ENCODE peak calls at places on chromosomes 3 and 15, in nine cellular contexts. H is OCI-LY7, V is fibroblast of lung, W is neural progenitor cell, I is hepatocyte, Q is astrocyte, U is mammary epithelial cell, X is MM.1S, M is GM23338. Z is an unnamed sample.

GRCh38 chr3:2652416-2652815 is 457.8 kb downstream of the IL5RA start:
- DNase-seq in H (no peak), V (no peak), W (peak; percentile 63), I (no peak), Q (no peak), U (no peak), X (no peak), M (peak; percentile 65), Z (no peak)

GRCh38 chr3:146747928-146748327 is 142.8 kb upstream of the PLSCR5 start:
- DNase-seq in H (no peak), V (peak; percentile 49), W (no peak), I (peak; percentile 6), Q (peak; percentile 16), U (peak; percentile 12), X (no peak), M (peak; percentile 21), Z (no peak)

GRCh38 chr3:185656321-185656840 is 70.3 kb downstream of the SENP2 start:
- DNase-seq in H (no peak), V (peak; percentile 99), W (no peak), I (peak; percentile 65), Q (peak; percentile 98), U (peak; percentile 95), X (no peak), M (no peak), Z (no peak)

GRCh38 chr3:123805504-123805903 is 78.6 kb downstream of the MYLK start:
- DNase-seq in H (no peak), V (no peak), W (no peak), I (no peak), Q (no peak), U (no peak), X (no peak), M (no peak), Z (peak; percentile 43)

GRCh38 chr3:172717493-172718088 is 6.7 kb upstream of the NCEH1 start:
- DNase-seq in H (peak; percentile 16), V (no peak), W (no peak), I (no peak), Q (no peak), U (no peak), X (peak; percentile 35), M (no peak), Z (peak; percentile 69)

GRCh38 chr15:100730655-100731240 is 128.4 kb downstream of the ASB7 start:
- DNase-seq in H (no peak), V (no peak), W (no peak), I (no peak), Q (no peak), U (no peak), X (no peak), M (no peak), Z (no peak)

GRCh38 chr3:42061711-42062408 is 29.3 kb upstream of the TRAK1 start:
- DNase-seq in H (no peak), V (peak; percentile 90), W (no peak), I (peak; percentile 33), Q (peak; percentile 91), U (peak; percentile 83), X (no peak), M (peak; percentile 74), Z (peak; percentile 75)

GRCh38 chr3:32868719-32869512 is 51.1 kb downstream of the TRIM71 start:
- DNase-seq in H (no peak), V (no peak), W (no peak), I (no peak), Q (no peak), U (no peak), X (no peak), M (peak; percentile 59), Z (no peak)

GRCh38 chr3:24704496-24704895 is 209.8 kb upstream of the THRB start:
- DNase-seq in H (no peak), V (peak; percentile 64), W (no peak), I (no peak), Q (peak; percentile 56), U (peak; percentile 84), X (no peak), M (no peak), Z (no peak)

DNA sequence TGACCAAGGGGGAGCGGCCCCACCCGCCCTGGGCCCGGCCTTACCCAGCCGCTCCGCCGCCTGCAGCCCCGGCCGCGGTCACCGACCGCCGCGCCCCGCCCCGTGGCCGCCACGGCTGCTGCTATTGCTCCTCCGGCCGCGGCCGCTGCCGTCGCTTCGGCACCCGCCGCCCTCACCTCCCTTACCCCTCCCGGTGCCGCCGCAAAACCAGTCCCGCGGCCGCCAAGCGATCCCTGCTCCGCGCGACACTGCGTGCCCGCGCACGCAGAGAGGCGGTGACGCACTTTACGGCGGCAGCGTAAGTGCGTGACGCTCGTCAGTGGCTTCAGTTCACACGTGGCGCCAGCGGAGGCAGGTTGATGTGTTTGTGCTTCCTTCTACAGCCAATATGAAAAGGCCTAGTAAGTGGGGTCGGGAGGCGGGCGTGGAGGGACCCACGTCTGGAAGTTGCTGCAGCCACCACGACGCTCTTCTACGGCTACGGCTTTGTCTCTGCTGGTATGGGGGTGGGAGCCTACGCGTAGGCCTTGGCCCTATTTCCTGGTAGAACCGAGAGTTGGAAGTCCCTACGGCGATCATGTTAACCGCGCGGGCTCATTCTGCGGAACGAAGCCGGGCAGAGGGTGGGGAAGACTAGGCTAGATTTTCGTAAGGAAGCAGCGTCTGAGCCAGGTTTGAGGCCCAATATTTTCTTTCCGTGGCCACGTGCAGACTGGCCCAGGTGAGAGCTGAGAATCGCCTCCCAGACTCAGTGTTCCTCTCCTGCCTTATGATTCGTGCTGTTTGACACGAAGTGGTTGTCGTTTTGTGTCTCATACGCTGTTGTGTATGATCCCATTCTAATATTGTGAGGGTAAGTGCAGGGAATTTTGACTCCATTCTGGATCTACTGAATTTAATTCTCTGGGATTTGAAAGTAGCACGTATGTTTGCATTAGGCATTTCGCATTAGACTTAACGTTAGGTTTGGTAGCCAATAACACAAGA is at the start of the genes GNL3 and PBRM1:
- DNase-seq in H (peak; percentile 98), V (peak; percentile 96), W (peak; percentile 98), I (peak; percentile 97), Q (peak; percentile 93), U (peak; percentile 95), X (peak; percentile 97), M (peak; percentile 96), Z (peak; percentile 97)
- H3K4me3 ChIP-seq in H (peak within 1 kb of the TSS; percentile 94), V (peak within 1 kb of the TSS; percentile 90), W (peak within 1 kb of the TSS; percentile 90), I (peak within 1 kb of the TSS; percentile 86), Q (peak within 1 kb of the TSS; percentile 100), U (peak within 1 kb of the TSS; percentile 89), X (peak within 1 kb of the TSS; percentile 96), M (peak within 1 kb of the TSS; percentile 99), Z (peak within 1 kb of the TSS; percentile 88)

GRCh38 chr3:160564949-160565441 is 376 bp downstream of the KPNA4 start:
- DNase-seq in H (peak; percentile 74), V (peak; percentile 67), W (peak; percentile 86), I (peak; percentile 88), Q (peak; percentile 39), U (peak; percentile 66), X (peak; percentile 75), M (peak; percentile 68), Z (peak; percentile 83)

GRCh38 chr3:160566499-160566898 is 1.1 kb upstream of the KPNA4 start:
- DNase-seq in H (no peak), V (no peak), W (no peak), I (no peak), Q (no peak), U (no peak), X (no peak), M (no peak), Z (no peak)

GRCh38 chr3:160562952-160563351 is 2.4 kb downstream of the KPNA4 start:
- DNase-seq in H (no peak), V (no peak), W (no peak), I (no peak), Q (no peak), U (no peak), X (no peak), M (no peak), Z (no peak)

GRCh38 chr3:160565442-160566403 is at the start of gene KPNA4:
- DNase-seq in H (peak; percentile 97), V (peak; percentile 96), W (peak; percentile 99), I (peak; percentile 99), Q (peak; percentile 99), U (peak; percentile 97), X (peak; percentile 99), M (peak; percentile 98), Z (peak; percentile 99)

GRCh38 chr3:160564205-160564922 is 1.0 kb downstream of the KPNA4 start:
- DNase-seq in H (peak; percentile 30), V (peak; percentile 9), W (peak; percentile 41), I (peak; percentile 39), Q (no peak), U (no peak), X (peak; percentile 9), M (peak; percentile 48), Z (peak; percentile 62)
- H3K4me1 ChIP-seq in H (peaks cover 49% of the 10 kb centered on the region), V (peaks cover 18% of the 10 kb centered on the region), W (peaks cover 34% of the 10 kb centered on the region), I (peaks cover 18% of the 10 kb centered on the region), Q (peaks cover 16% of the 10 kb centered on the region), U (peaks cover 7% of the 10 kb centered on the region), X (peaks cover 12% of the 10 kb centered on the region), M (peaks cover 19% of the 10 kb centered on the region), Z (peaks cover 44% of the 10 kb centered on the region)

GRCh38 chr3:58051196-58051595 is 43.0 kb downstream of the FLNB start:
- DNase-seq in H (no peak), V (peak; percentile 87), W (no peak), I (peak; percentile 58), Q (peak; percentile 92), U (peak; percentile 88), X (no peak), M (no peak), Z (no peak)

GRCh38 chr3:58058654-58059263 is 50.5 kb downstream of the FLNB start:
- DNase-seq in H (no peak), V (peak; percentile 43), W (no peak), I (no peak), Q (peak; percentile 73), U (no peak), X (no peak), M (no peak), Z (no peak)

GRCh38 chr3:58052373-58053273 is 44.4 kb downstream of the FLNB start:
- DNase-seq in H (no peak), V (peak; percentile 95), W (no peak), I (peak; percentile 86), Q (peak; percentile 98), U (peak; percentile 94), X (no peak), M (no peak), Z (no peak)

GRCh38 chr3:58054652-58055051 is 46.4 kb downstream of the FLNB start:
- DNase-seq in H (no peak), V (no peak), W (no peak), I (no peak), Q (no peak), U (no peak), X (no peak), M (no peak), Z (no peak)

GRCh38 chr3:58055309-58055708 is 47.1 kb downstream of the FLNB start:
- DNase-seq in H (no peak), V (no peak), W (no peak), I (no peak), Q (peak; percentile 77), U (no peak), X (no peak), M (no peak), Z (no peak)
- H3K79me2 ChIP-seq in H (no peaks in the 10 kb centered on the region), V (peaks cover 62% of the 10 kb centered on the region), W (peaks cover 38% of the 10 kb centered on the region), I (peaks cover 86% of the 10 kb centered on the region), Q (peaks cover 94% of the 10 kb centered on the region), U (peaks cover 100% of the 10 kb centered on the region), X (no peaks in the 10 kb centered on the region), M (peaks cover 99% of the 10 kb centered on the region), Z (no peaks in the 10 kb centered on the region)

DNA sequence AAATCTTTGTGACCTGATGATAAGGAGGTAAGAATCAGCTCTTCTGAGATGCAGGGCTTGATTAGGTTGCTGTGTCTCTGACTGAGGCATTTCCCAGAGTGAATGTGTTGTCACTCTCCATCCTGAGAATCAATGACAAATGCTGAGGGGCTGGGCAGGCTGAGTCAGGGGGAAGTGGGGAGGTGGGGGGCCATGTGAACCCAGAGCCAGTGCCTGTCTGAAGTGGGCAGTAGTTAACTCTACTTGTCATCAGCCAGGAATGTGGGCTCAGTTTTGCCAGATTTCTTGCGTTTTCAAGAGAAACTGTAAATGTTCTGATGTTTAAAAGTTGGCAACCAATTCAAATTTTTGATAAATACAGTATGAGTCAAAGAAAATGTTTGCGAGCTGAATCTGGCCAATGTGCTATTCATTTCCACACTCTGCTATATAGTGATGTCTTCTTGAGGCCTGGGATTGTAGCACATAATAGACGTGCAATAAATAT is 3.1 kb upstream of the BNC1 start:
- DNase-seq in H (no peak), V (peak; percentile 97), W (no peak), I (no peak), Q (peak; percentile 99), U (peak; percentile 83), X (no peak), M (no peak), Z (no peak)
- H3K4me3 ChIP-seq in H (no peak overlapping the region), V (no peak overlapping the region), W (no peak overlapping the region), I (no peak overlapping the region), Q (no peak overlapping the region), U (no peak overlapping the region), X (no peak overlapping the region), M (no peak overlapping the region), Z (no peak overlapping the region)

Z was measured in Karpas-422.